ENCODE peak calls at places on chromosomes 1 and 21, in six cellular contexts. M is tibial artery, T is thyroid gland, K is PC-3, R is cardiac muscle cell, N is SJSA1. B is an unnamed sample.

GRCh38 chr1:204777591-204777990 is 92.1 kb upstream of the LRRN2 start:
- DNase-seq in N (peak; percentile 45), R (no peak), K (no peak), M (no peak), T (no peak), B (no peak)

GRCh38 chr1:117171900-117172501 is 38.7 kb downstream of the VTCN1 start:
- DNase-seq in M (no peak), R (no peak), N (no peak), T (no peak), K (no peak), B (no peak)

GRCh38 chr1:108691128-108691885 is 803 bp upstream of the PRPF38B start:
- DNase-seq in K (no peak), M (no peak), R (no peak), N (no peak), T (no peak), B (peak; percentile 54)

GRCh38 chr1:6612641-6613360 is 730 bp upstream of the PHF13 start:
- DNase-seq in N (peak; percentile 71), M (peak; percentile 80), R (peak; percentile 58), K (peak; percentile 94), T (peak; percentile 56), B (peak; percentile 87)

GRCh38 chr1:115642168-115643072 is 650 bp downstream of the VANGL1 start:
- DNase-seq in K (peak; percentile 56), R (peak; percentile 75), M (peak; percentile 68), N (peak; percentile 73), T (peak; percentile 68), B (peak; percentile 61)

GRCh38 chr1:179091691-179092165 is 9.9 kb downstream of the TOR3A start:
- DNase-seq in M (peak; percentile 88), R (no peak), K (no peak), N (no peak), T (peak; percentile 26), B (peak; percentile 76)

GRCh38 chr21:21851657-21852056 is 853.4 kb downstream of the NCAM2 start:
- DNase-seq in T (no peak), K (peak; percentile 49), N (no peak), M (no peak), R (no peak), B (peak; percentile 25)

GRCh38 chr1:222898191-222898527 is 83.3 kb downstream of the DISP1 start:
- DNase-seq in R (no peak), N (no peak), T (no peak), M (no peak), K (no peak), B (no peak)

GRCh38 chr1:208974721-208975120 is 608.8 kb upstream of the CAMK1G start:
- DNase-seq in N (no peak), T (no peak), K (no peak), R (no peak), M (no peak), B (no peak)

GRCh38 chr1:156103521-156103947 is 11.0 kb upstream of the LMNA start:
- DNase-seq in N (peak; percentile 52), R (no peak), T (no peak), K (peak; percentile 45), M (peak; percentile 87), B (peak; percentile 79)

GRCh38 chr1:172292840-172293239 is 127.6 kb upstream of the C1orf105 start:
- DNase-seq in M (no peak), K (no peak), T (no peak), N (no peak), R (no peak), B (no peak)

GRCh38 chr1:78884685-78885452 is 121.7 kb downstream of the ADGRL4 start:
- DNase-seq in R (peak; percentile 15), T (peak; percentile 43), M (no peak), K (no peak), N (peak; percentile 5), B (peak; percentile 10)

GRCh38 chr1:8463144-8463927 is 145.4 kb downstream of the SLC45A1 start:
- DNase-seq in M (no peak), K (peak; percentile 44), T (peak; percentile 40), R (peak; percentile 53), N (peak; percentile 64), B (peak; percentile 85)

GRCh38 chr1:107138767-107139445 is 1.9 kb upstream of the NTNG1 start:
- DNase-seq in T (no peak), K (peak; percentile 85), N (no peak), M (no peak), R (no peak), B (no peak)

DNA sequence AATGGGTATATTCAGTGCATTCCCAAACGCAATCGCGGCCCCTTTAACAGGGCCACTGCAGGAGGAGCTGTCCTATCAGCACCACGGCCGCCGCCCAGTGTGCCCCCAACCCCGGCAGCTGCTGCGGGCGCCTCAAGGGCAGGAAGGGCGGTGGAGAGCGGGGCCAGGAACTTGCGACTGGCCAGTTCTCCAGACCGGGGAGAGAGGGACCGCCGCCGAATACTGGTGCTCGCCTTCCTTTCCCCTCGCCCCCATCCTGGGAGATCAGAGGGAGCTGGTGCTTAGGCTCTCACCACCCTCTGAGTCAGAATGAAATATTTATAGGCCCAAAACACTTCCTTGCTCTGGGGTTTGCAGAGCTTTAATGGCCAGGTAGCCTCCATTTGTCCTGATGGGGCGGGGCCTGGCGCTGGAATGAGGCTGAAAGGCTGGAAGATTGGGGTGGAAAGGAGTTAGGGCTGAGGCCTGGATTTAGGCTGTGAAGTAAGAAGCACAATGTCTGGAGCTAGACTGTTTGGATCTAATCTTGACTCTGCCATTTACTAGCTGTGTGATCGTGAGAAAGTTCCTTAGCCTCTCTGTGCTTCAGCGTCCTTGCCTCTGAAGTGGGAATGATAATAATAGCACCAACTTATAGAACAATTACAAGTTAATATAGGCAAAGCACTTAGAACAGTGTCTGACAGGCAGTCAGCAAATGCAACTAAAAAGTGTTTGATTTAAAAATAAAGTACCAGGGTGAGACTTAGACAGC is 75.5 kb downstream of the NAV1 start:
- DNase-seq in N (no peak), T (peak; percentile 64), M (no peak), R (peak; percentile 88), K (no peak), B (peak; percentile 46)
- H3K36me3 ChIP-seq in N (no peaks in the 10 kb centered on the region), T (no peaks in the 10 kb centered on the region), M (no peaks in the 10 kb centered on the region), R (no peaks in the 10 kb centered on the region), K (no peaks in the 10 kb centered on the region), B (peaks cover 3% of the 10 kb centered on the region)

DNA sequence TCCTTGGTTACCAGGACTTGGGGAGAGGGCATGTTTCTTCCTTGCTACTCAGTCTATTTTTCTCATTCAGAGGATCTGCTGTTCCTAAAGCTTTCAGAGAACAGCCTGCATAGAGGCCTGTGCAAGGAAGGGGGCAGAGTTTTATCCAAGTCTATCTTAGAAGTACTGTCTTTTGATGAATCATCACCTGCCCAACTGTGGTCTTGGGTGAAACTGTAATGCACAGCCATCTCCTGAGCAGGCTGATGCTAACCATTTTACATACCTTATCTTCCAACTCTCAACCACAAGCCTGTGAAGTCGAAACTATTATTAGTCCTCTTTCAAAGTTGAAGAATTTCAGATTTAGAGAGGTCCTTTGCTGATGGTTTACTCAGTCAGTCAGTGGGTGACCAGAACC is 368.0 kb downstream of the HHAT start:
- DNase-seq in N (no peak), T (no peak), R (no peak), M (no peak), K (no peak), B (no peak)
- H3K4me3 ChIP-seq in N (no peak overlapping the region), T (no peak overlapping the region), R (no peak overlapping the region), M (no peak overlapping the region), K (no peak overlapping the region), B (no peak overlapping the region)

GRCh38 chr1:1173793-1174415 is at the start of gene TTLL10:
- DNase-seq in T (no peak), M (peak; percentile 56), R (peak; percentile 11), K (no peak), N (no peak), B (no peak)
- H3K4me1 ChIP-seq in T (no peaks in the 10 kb centered on the region), M (no peaks in the 10 kb centered on the region), R (no peaks in the 10 kb centered on the region), K (no peaks in the 10 kb centered on the region), N (no peaks in the 10 kb centered on the region), B (no peaks in the 10 kb centered on the region)

GRCh38 chr1:77627965-77628570 is 54.4 kb downstream of the ZZZ3 start:
- DNase-seq in K (no peak), R (no peak), T (no peak), N (no peak), M (no peak), B (no peak)
- H3K36me3 ChIP-seq in K (peaks cover 30% of the 10 kb centered on the region), R (peaks cover 37% of the 10 kb centered on the region), T (peaks cover 7% of the 10 kb centered on the region), N (peaks cover 60% of the 10 kb centered on the region), M (peaks cover 31% of the 10 kb centered on the region), B (peaks cover 75% of the 10 kb centered on the region)

GRCh38 chr1:229905031-229905545 is 161.9 kb upstream of the GALNT2 start:
- DNase-seq in R (no peak), T (no peak), K (peak; percentile 34), M (no peak), N (no peak), B (no peak)
- H3K4me3 ChIP-seq in R (no peak overlapping the region), T (no peak overlapping the region), K (no peak overlapping the region), M (no peak overlapping the region), N (no peak overlapping the region), B (no peak overlapping the region)

GRCh38 chr1:207851696-207852095 is 59.2 kb downstream of the CD34 start:
- DNase-seq in N (no peak), M (no peak), K (no peak), R (no peak), T (no peak), B (no peak)
- H3K4me1 ChIP-seq in N (peaks cover 3% of the 10 kb centered on the region), M (peaks cover 77% of the 10 kb centered on the region), K (peaks cover 33% of the 10 kb centered on the region), R (no peaks in the 10 kb centered on the region), T (peaks cover 53% of the 10 kb centered on the region), B (peaks cover 15% of the 10 kb centered on the region)

DNA sequence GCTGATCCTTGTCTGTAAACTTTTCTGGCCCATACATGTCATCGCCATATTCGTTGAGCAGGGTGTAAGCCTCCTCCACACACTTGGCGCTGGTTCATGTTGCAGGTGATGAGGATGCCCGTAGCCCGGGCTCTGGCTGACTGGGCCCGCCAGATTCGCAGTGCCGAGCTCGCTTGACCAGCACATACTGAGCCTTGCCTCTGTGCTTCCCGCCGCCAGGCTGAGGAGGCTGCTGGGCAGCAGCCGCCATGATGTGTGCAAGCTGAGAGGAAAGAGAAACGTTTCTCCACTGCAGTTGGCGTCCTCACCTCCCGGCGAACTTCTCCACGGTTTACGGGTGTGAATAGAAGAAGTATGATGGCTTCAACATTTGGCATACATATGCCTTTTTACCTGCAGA is 89.2 kb downstream of the LTN1 start:
- DNase-seq in T (no peak), R (no peak), N (no peak), M (no peak), K (no peak), B (no peak)
- H3K36me3 ChIP-seq in T (no peaks in the 10 kb centered on the region), R (no peaks in the 10 kb centered on the region), N (no peaks in the 10 kb centered on the region), M (no peaks in the 10 kb centered on the region), K (no peaks in the 10 kb centered on the region), B (no peaks in the 10 kb centered on the region)